ENCODE peak calls at places on chromosomes 16 and 17, in four cellular contexts. W is CD8-positive, alpha-beta memory T cell; Z is fibroblast of lung; R is transverse colon. S is an unnamed sample.

GRCh38 chr16:66099261-66099660 is 267.2 kb upstream of the CDH5 start:
- DNase-seq in W (no peak), Z (no peak), R (no peak), S (no peak)

GRCh38 chr17:60315650-60316049 is 76.3 kb downstream of the USP32 start:
- DNase-seq in R (no peak), W (no peak), Z (no peak), S (no peak)

GRCh38 chr16:69727916-69728270 is 1.5 kb upstream of the NQO1 start:
- DNase-seq in R (no peak), Z (no peak), W (no peak), S (peak; percentile 58)

GRCh38 chr17:48307814-48308411 is 122.1 kb downstream of the SKAP1 start:
- DNase-seq in W (peak; percentile 18), Z (peak; percentile 80), R (peak; percentile 64), S (peak; percentile 67)

GRCh38 chr16:10036951-10037350 is 145.3 kb downstream of the GRIN2A start:
- DNase-seq in Z (no peak), R (no peak), W (no peak), S (no peak)

GRCh38 chr17:17109231-17109630 is 67.0 kb downstream of the MPRIP start:
- DNase-seq in W (no peak), Z (no peak), R (peak; percentile 59), S (no peak)

GRCh38 chr16:53626161-53626560 is 77.5 kb downstream of the RPGRIP1L start:
- DNase-seq in R (no peak), Z (no peak), W (no peak), S (no peak)

GRCh38 chr16:66918803-66919568 is at the start of gene CDH16:
- DNase-seq in W (no peak), R (no peak), Z (no peak), S (no peak)

GRCh38 chr16:9077001-9077809 is 14.2 kb upstream of the HAPSTR1 start:
- DNase-seq in Z (no peak), W (no peak), R (no peak), S (no peak)

GRCh38 chr17:2179615-2180295 is 123.8 kb downstream of the SMG6 start:
- DNase-seq in R (peak; percentile 67), Z (peak; percentile 100), W (no peak), S (no peak)

GRCh38 chr16:49213594-49213993 is 68.0 kb downstream of the CBLN1 start:
- DNase-seq in Z (no peak), W (no peak), R (no peak), S (peak; percentile 9)
- H3K9me3 ChIP-seq in Z (no peaks in the 10 kb centered on the region), W (no peaks in the 10 kb centered on the region), R (no peaks in the 10 kb centered on the region), S (no peaks in the 10 kb centered on the region)

DNA sequence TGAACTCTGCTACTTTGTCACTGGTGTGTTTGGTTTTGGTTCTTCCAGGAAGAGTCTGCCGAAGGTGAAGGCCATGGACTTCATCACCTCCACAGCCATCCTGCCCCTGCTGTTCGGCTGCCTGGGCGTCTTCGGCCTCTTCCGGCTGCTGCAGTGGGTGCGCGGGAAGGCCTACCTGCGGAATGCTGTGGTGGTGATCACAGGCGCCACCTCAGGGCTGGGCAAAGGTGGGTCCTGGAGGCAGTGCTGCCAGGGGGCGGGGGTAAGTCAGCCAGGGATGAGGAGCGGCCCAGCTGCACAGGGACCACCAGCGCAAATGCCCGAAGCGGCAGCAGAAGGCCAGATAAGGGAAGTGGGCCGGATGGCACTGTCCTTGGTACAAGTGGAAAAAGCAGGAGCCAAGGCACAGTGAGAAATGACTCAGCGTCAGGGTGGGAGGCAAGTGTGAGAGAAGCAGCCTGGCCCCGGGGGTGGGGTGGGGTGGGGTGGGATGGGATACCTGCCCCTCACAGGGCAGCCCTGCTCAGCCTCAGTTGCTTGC is 41.9 kb downstream of the TMEM11 start:
- DNase-seq in R (no peak), Z (no peak), W (no peak), S (no peak)
- H3K4me1 ChIP-seq in R (no peaks in the 10 kb centered on the region), Z (peaks cover 12% of the 10 kb centered on the region), W (no peaks in the 10 kb centered on the region), S (no peaks in the 10 kb centered on the region)

DNA sequence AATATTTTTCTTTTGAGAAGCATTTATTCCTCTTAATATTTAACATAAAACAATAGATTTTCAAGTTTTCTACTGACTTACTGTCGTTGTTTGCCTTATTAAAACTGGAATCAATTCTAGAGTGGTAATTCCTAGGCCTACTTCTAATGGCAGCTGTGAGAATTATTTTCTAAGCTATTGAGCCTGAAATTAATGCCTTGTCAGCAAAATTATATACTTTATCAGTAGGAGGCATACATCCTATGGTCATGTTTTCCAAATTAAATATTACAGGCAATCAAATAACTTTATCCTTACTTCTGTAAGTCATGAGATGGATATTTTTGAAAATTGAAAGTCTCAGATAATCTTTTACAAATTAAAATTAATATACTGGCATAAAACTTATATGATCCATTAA is 239.1 kb upstream of the CNTNAP4 start:
- DNase-seq in Z (no peak), R (no peak), W (no peak), S (no peak)
- H3K9me3 ChIP-seq in Z (no peaks in the 10 kb centered on the region), R (peaks cover 3% of the 10 kb centered on the region), W (no peaks in the 10 kb centered on the region), S (no peaks in the 10 kb centered on the region)

DNA sequence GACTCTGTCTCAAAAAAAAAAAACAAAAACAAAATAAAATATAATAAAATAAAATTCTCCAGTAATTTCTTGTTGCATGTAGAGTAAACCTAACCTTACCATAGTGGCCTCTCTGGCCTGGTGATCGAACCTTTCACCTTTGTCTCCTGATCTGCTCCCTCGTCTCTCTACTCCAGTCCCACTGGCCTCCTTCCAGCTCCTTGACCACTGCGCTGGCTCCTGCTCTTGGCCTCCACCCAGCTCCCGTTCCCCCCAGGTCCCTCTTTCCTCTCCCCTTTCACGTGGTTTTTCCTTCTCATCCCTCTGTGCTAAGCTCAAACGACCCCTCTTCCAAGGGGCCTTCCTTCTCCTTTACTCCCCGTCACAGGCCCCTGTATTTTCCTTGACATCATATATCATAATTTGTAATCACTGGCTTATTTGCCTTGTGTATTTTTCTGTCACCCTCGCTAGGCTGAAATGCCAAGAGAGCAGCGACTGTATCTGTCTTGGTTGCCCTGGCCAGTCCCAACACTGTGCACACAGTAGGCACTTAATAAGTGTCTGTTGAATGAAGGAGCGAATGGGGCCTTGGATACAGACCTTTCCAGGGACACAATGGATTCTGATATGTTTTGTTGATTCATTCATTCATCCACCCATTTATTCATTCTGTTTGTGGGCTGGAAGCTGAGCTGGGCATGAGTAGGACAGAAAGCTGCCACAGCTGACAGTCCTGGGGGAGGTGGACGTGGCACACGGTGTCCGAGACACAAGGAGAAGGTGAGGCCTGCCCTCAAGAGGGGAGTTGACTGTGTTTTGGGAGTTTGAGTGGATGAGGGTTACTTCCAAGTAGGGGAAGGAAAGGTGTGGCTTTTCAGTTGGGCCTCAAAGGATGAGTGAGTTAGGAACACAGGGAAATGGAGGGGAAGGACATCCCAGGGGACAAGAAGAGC is 5.8 kb upstream of the SCN4A start:
- DNase-seq in W (no peak), R (no peak), Z (no peak), S (no peak)
- H3K4me1 ChIP-seq in W (no peaks in the 10 kb centered on the region), R (no peaks in the 10 kb centered on the region), Z (peaks cover 9% of the 10 kb centered on the region), S (no peaks in the 10 kb centered on the region)

DNA sequence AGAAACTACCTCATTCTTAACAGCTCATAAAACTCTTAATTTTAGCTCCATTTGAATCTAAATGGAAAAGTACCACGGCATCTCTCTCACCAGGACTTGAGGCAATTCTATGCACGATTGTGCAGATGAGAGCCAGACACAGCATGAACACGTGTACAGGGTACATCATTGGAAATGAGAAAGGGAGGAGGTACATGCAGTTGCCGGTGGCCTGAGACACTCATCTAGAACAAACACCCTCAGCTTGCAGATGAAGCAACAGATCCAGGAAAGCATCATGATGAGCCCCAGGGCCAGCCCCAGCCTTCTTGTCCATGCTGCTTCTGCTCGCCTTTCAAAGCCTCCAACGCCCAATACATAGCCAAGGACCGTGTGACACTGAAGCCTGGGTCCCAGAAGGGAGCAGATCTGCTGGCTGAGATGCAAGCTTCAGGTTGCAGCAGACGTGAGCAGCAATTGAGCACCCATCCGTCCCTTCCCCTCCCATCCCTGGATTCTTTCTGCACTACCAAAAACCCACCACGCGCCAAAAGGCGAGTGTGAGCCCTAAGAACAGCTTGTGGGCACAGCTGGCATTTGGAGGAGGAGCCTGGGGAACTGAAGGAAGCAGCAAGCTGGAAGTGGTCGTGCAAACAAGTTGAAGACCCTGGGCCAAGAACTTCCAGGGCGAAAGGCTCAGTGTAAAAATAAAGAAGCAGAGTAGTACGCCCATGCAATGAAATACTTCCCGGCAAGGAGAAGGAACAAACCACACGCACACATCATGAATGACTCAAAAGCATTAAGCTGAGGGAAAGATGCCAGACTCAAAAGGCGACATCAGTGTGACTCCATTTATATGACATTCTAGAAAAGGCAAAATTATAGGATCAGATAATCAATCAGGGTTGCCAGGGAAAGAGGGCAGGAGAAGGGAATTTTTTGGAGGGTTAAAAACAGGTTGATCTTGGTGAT is 7.4 kb upstream of the RCVRN start:
- DNase-seq in R (no peak), Z (no peak), W (no peak), S (no peak)
- H3K9me3 ChIP-seq in R (no peaks in the 10 kb centered on the region), Z (no peaks in the 10 kb centered on the region), W (no peaks in the 10 kb centered on the region), S (no peaks in the 10 kb centered on the region)

DNA sequence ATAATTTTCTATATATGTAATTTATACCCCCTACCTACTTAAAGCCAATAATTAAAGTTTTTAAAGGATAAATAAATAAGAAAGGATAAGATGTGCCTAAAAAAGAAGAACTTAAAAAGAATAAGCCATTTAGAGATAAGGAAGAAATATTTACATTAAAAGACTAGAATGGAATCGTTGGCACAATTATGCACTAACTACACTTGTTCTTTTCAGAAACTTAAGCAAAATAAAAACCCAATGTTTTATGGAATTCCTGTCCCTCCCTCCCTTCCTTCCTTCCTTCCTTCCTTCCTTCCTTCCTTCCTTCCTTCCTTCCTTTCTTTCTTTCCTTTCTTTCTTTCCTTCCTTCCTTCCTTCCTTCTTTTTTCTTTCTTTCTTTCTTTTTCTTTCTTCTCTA is 4.5 kb upstream of the KRTAP4-6 start:
- DNase-seq in R (no peak), Z (no peak), W (no peak), S (no peak)
- H3K4me1 ChIP-seq in R (no peaks in the 10 kb centered on the region), Z (no peaks in the 10 kb centered on the region), W (no peaks in the 10 kb centered on the region), S (no peaks in the 10 kb centered on the region)

GRCh38 chr16:59991171-59991570 is 1257.1 kb upstream of the GOT2 start:
- DNase-seq in W (no peak), R (no peak), Z (no peak), S (no peak)

GRCh38 chr16:59993101-59993500 is 1259.0 kb upstream of the GOT2 start:
- DNase-seq in W (no peak), R (no peak), Z (no peak), S (no peak)

DNA sequence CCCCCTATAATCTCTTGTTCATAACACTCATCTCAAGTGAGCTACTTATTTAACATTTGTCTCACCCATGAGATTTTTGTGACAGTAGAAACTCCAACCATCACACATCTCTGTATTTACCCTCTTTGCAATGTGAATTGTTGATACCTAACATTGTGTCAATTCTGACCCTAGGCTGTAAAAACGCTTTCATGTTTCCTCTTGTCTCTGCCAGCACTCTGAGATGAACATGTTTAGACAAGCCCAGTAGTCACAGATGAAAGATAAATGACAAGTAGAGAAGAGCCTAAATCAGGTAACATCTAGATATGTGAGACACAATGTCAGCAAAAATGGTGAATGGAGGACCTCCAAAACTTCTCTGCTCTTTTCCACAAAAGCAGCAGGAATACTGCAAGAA is 1254.5 kb upstream of the GOT2 start:
- DNase-seq in Z (no peak), R (no peak), W (no peak), S (no peak)
- H3K9me3 ChIP-seq in Z (no peaks in the 10 kb centered on the region), R (peaks cover 16% of the 10 kb centered on the region), W (no peaks in the 10 kb centered on the region), S (no peaks in the 10 kb centered on the region)